ENCODE peak calls at places on chromosomes 4 and X, in seven cellular contexts. F is HCT116; Z is fibroblast of lung; X is HFFc6; J is GM04503; Y is progenitor cell of endocrine pancreas; D is stimulated activated CD8-positive, alpha-beta memory T cell treated with anti-CD3 and anti-CD28 coated beads, Interleukin-4, amount 100 ng/mL, for 4 hours. C is an unnamed sample.

GRCh38 chr4:147480891-147481576 is at the start of gene EDNRA:
- DNase-seq in D (no peak), Y (peak), Z (peak), X (peak), J (no peak), F (no peak), C (no peak)

GRCh38 chrX:39827959-39828358 is 269.8 kb downstream of the BCOR start:
- DNase-seq in X (no peak), J (no peak), Z (no peak), F (no peak), Y (no peak), D (no peak), C (no peak)

GRCh38 chrX:75181721-75182120 is 25.6 kb upstream of the ABCB7 start:
- DNase-seq in Y (no peak), D (no peak), Z (no peak), J (peak), F (no peak), X (peak), C (no peak)

GRCh38 chr4:61580721-61581377 is 380.7 kb downstream of the ADGRL3 start:
- DNase-seq in F (no peak), Z (peak), J (no peak), D (no peak), Y (no peak), X (no peak), C (no peak)

GRCh38 chr4:88809561-88810219 is 112.1 kb upstream of the NAP1L5 start:
- DNase-seq in X (no peak), Z (peak), J (no peak), Y (no peak), D (no peak), F (no peak), C (peak)

GRCh38 chr4:145920205-145920604 is 18.4 kb downstream of the ZNF827 start:
- DNase-seq in Z (peak), F (no peak), D (no peak), X (peak), J (peak), Y (no peak), C (no peak)

GRCh38 chr4:173560896-173561295 is 30.9 kb upstream of the HAND2 start:
- DNase-seq in Z (no peak), J (no peak), Y (no peak), X (no peak), F (no peak), D (no peak), C (no peak)

GRCh38 chr4:40915318-40916217 is 165.8 kb downstream of the NSUN7 start:
- DNase-seq in X (peak), J (no peak), Y (no peak), D (no peak), F (no peak), Z (no peak), C (no peak)

GRCh38 chrX:136147320-136147901 is at the start of gene FHL1:
- DNase-seq in X (no peak), D (no peak), Z (peak), J (no peak), F (no peak), Y (no peak), C (peak)

GRCh38 chr4:111631157-111631999 is 513.9 kb upstream of the FAM241A start:
- DNase-seq in J (no peak), X (peak), Y (no peak), F (peak), D (no peak), Z (peak), C (no peak)

GRCh38 chrX:132539611-132540010 is 50.8 kb upstream of the MBNL3 start:
- DNase-seq in D (no peak), J (no peak), Y (no peak), Z (no peak), X (no peak), F (no peak), C (no peak)

GRCh38 chrX:21723097-21723496 is 34.8 kb downstream of the SMPX start:
- DNase-seq in J (no peak), Z (peak), F (no peak), X (no peak), Y (peak), D (no peak), C (no peak)

GRCh38 chr4:122793811-122794210 is 32.8 kb upstream of the FGF2 start:
- DNase-seq in J (no peak), Z (no peak), X (no peak), Y (no peak), F (no peak), D (no peak), C (no peak)

GRCh38 chr4:132333723-132334045 is 815.4 kb upstream of the PCDH10 start:
- DNase-seq in F (no peak), X (peak), Y (no peak), Z (peak), J (no peak), D (no peak), C (no peak)

GRCh38 chr4:140187316-140187695 is 33.3 kb upstream of the MAML3 start:
- DNase-seq in D (no peak), J (no peak), Y (no peak), F (no peak), Z (no peak), X (no peak), C (no peak)

GRCh38 chrX:9610774-9611392 is 146.0 kb downstream of the TBL1X start:
- DNase-seq in Y (no peak), X (no peak), F (no peak), D (no peak), J (no peak), Z (peak), C (no peak)

GRCh38 chrX:98203800-98204199 is 1320.1 kb downstream of the RPA4 start:
- DNase-seq in D (no peak), Y (no peak), F (no peak), X (peak), J (no peak), Z (peak), C (no peak)

GRCh38 chr4:37453004-37453360 is 208.4 kb downstream of the NWD2 start:
- DNase-seq in J (no peak), F (peak), X (peak), D (no peak), Y (peak), Z (peak), C (no peak)

GRCh38 chr4:83340692-83341343 is 6.2 kb upstream of the HPSE start:
- DNase-seq in X (no peak), Y (no peak), J (no peak), Z (no peak), F (no peak), D (no peak), C (no peak)

GRCh38 chr4:87219648-87220093 is 747 bp downstream of the KLHL8 start:
- DNase-seq in X (peak), D (peak), Z (no peak), F (no peak), J (no peak), Y (peak), C (peak)

GRCh38 chr4:106256190-106256589 is 59.8 kb downstream of the TBCK start:
- DNase-seq in Z (no peak), D (no peak), F (no peak), Y (no peak), X (no peak), J (no peak), C (peak)

GRCh38 chr4:112807083-112807482 is 170.1 kb downstream of the LARP7 start:
- DNase-seq in J (no peak), D (no peak), F (no peak), Y (no peak), Z (no peak), X (no peak), C (no peak)

GRCh38 chr4:127623755-127624087 is 9.0 kb upstream of the INTU start:
- DNase-seq in F (no peak), Z (peak), D (no peak), Y (no peak), J (no peak), X (no peak), C (no peak)

GRCh38 chr4:52107336-52107735 is 56.2 kb downstream of the SPATA18 start:
- DNase-seq in Y (no peak), X (peak), F (no peak), Z (no peak), J (no peak), D (no peak), C (no peak)

GRCh38 chr4:29711226-29711625 is 1008.9 kb upstream of the PCDH7 start:
- DNase-seq in F (no peak), Z (peak), X (peak), Y (no peak), D (no peak), J (no peak), C (no peak)

GRCh38 chr4:119113033-119113655 is 22.5 kb upstream of the MYOZ2 start:
- DNase-seq in Z (peak), J (peak), D (no peak), F (peak), X (peak), Y (no peak), C (no peak)

GRCh38 chr4:113077611-113078010 is 28.2 kb downstream of the ANK2 start:
- DNase-seq in Y (no peak), X (no peak), F (no peak), D (no peak), J (no peak), Z (no peak), C (no peak)

GRCh38 chrX:72100824-72101351 is 30.8 kb downstream of the RTL5 start:
- DNase-seq in J (no peak), Z (no peak), F (no peak), Y (no peak), X (no peak), D (peak), C (no peak)

GRCh38 chr4:125484912-125485311 is 170.2 kb downstream of the FAT4 start:
- DNase-seq in J (no peak), X (no peak), D (no peak), F (no peak), Z (no peak), Y (no peak), C (no peak)

C was measured in Right ventricle myocardium superior.